ENCODE peak calls at places on chromosomes 6 and 20, in six cellular contexts. C is GM10248, F is natural killer cell, R is heart left ventricle, Y is GM13977, I is astrocyte of the spinal cord. S is an unnamed sample.

GRCh38 chr20:41426361-41426900 is 59.8 kb upstream of the EMILIN3 start:
- DNase-seq in C (no peak), F (no peak), R (no peak), Y (no peak), I (no peak), S (no peak)

GRCh38 chr6:19551611-19552010 is 285.6 kb upstream of the ID4 start:
- DNase-seq in C (no peak), F (no peak), R (no peak), Y (no peak), I (no peak), S (no peak)

GRCh38 chr6:93139408-93140081 is 279.8 kb downstream of the EPHA7 start:
- DNase-seq in C (no peak), F (no peak), R (no peak), Y (no peak), I (no peak), S (no peak)

GRCh38 chr20:63054103-63054474 is 47.3 kb upstream of the BHLHE23 start:
- DNase-seq in C (no peak), F (no peak), R (peak), Y (no peak), I (no peak), S (no peak)

GRCh38 chr20:62946918-62947317 is 5.6 kb upstream of the SLC17A9 start:
- DNase-seq in C (no peak), F (no peak), R (peak), Y (no peak), I (no peak), S (no peak)

GRCh38 chr6:107218142-107218541 is 102.8 kb upstream of the BEND3 start:
- DNase-seq in C (no peak), F (no peak), R (no peak), Y (no peak), I (no peak), S (no peak)

GRCh38 chr20:48616481-48616880 is 211.3 kb downstream of the PREX1 start:
- DNase-seq in C (no peak), F (no peak), R (no peak), Y (no peak), I (no peak), S (no peak)

GRCh38 chr20:52708137-52708536 is 264.0 kb upstream of the TSHZ2 start:
- DNase-seq in C (no peak), F (no peak), R (no peak), Y (no peak), I (no peak), S (no peak)

GRCh38 chr20:16245879-16246278 is 327.4 kb downstream of the KIF16B start:
- DNase-seq in C (no peak), F (no peak), R (no peak), Y (no peak), I (no peak), S (no peak)

GRCh38 chr6:31125586-31126363 is 5.5 kb upstream of the CDSN start:
- DNase-seq in C (no peak), F (no peak), R (peak), Y (no peak), I (peak), S (no peak)

GRCh38 chr6:37372116-37372515 is 18.3 kb downstream of the RNF8 start:
- DNase-seq in C (no peak), F (no peak), R (no peak), Y (no peak), I (peak), S (no peak)

GRCh38 chr6:169074551-169074950 is 179.1 kb downstream of the THBS2 start:
- DNase-seq in C (no peak), F (no peak), R (no peak), Y (no peak), I (peak), S (no peak)

GRCh38 chr6:2959909-2960719 is 11.3 kb downstream of the SERPINB6 start:
- DNase-seq in C (no peak), F (no peak), R (no peak), Y (no peak), I (peak), S (no peak)

GRCh38 chr6:54846243-54846856 is at the start of gene FAM83B:
- DNase-seq in C (no peak), F (no peak), R (peak), Y (no peak), I (no peak), S (no peak)

GRCh38 chr20:56689318-56689717 is 60.2 kb downstream of the TFAP2C start:
- DNase-seq in C (no peak), F (no peak), R (no peak), Y (no peak), I (peak), S (no peak)

GRCh38 chr6:148811472-148811871 is 64.6 kb downstream of the UST start:
- DNase-seq in C (no peak), F (no peak), R (peak), Y (no peak), I (no peak), S (no peak)

GRCh38 chr6:90462102-90462501 is 124.8 kb downstream of the MAP3K7 start:
- DNase-seq in C (no peak), F (no peak), R (no peak), Y (no peak), I (no peak), S (no peak)

GRCh38 chr6:80594461-80594860 is 488.0 kb downstream of the BCKDHB start:
- DNase-seq in C (no peak), F (no peak), R (no peak), Y (no peak), I (no peak), S (no peak)

GRCh38 chr6:100538086-100538485 is 73.4 kb upstream of the SIM1 start:
- DNase-seq in C (no peak), F (no peak), R (no peak), Y (no peak), I (peak), S (no peak)

GRCh38 chr6:6700421-6700820 is 111.9 kb downstream of the LY86 start:
- DNase-seq in C (no peak), F (no peak), R (no peak), Y (no peak), I (no peak), S (no peak)

GRCh38 chr6:6697620-6698019 is 109.1 kb downstream of the LY86 start:
- DNase-seq in C (no peak), F (no peak), R (no peak), Y (no peak), I (no peak), S (no peak)

GRCh38 chr6:6700871-6701270 is 112.4 kb downstream of the LY86 start:
- DNase-seq in C (no peak), F (no peak), R (no peak), Y (no peak), I (no peak), S (no peak)

GRCh38 chr6:6701864-6702263 is 113.3 kb downstream of the LY86 start:
- DNase-seq in C (no peak), F (no peak), R (no peak), Y (no peak), I (no peak), S (no peak)

DNA sequence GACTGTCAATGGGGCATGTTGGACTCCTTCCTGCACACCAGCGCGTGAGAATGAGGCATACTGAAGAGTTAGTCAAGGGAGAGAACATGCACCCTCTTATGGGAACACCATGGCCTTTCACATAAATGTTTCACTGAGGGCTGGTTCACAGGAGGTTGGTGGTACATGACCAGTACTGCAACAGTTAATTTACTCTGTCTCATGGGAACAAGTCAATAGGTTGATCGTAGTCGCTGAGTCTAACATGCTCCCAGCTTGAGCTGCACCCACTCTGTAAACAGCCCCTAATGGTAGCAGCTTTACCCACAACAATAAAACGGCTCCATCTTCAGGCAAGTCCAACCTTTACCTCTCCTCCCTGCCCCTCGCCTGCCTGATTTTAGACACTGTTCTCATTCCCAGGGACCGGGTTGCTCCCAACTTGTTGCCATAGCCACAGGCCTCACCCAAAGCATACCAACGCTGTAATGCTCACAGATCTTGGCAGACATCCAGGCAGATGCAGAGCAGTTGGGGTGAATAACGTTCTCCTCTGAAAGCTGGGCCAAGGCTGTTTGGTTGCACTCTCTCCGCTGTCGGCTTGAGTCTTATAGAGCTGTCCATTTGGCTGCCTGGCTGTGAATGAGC is 111.3 kb downstream of the LY86 start:
- DNase-seq in C (no peak), F (no peak), R (peak), Y (no peak), I (peak), S (no peak)
- TF ChIP-seq CTCF in C (no peak), F (no peak), R (no peak), Y (no peak), I (no peak), S (no peak)

DNA sequence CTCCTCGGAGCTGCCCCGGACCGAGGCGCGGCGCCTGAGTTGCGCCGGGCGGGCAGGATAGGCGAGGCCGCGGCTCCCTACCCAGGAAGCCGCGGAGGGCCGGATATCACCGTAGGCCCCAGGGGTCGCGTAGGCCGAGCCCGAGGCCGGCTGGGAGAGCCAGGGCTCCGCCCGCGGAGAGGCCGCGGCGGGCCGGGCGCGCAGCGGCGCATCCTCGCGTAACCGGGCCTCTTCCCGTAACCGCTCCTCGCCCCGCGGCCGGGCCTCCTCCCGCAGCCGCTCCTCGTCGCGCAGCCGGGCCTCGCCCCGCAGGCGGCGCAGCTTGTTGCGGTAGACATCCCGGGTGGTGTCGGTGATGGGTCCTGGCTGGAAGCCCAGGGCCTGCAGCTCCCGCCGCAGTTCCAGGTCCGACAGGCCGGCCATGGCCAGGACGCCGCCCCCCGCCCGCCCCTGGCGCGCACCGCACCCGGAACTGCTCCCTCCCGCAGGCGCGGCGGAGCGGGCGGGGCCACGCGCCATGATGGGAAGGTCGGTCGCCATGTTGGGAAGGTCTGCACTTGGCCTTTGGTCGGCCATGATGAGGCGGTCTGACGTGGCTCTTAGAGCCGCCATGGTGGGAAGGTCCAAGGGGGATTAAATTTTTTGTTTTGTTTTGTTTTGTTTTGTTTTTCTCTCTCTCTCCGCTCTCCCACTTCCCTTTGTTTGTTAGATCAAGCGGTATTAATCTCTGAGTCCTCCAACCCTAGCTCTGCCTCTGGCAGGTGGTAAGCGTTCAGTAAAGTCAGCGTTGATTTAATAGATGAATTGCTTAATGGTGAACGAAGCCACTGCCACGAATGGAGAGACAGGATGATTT is at the start of gene LEMD2:
- DNase-seq in C (peak), F (peak), R (peak), Y (peak), I (peak), S (peak)
- TF ChIP-seq CTCF in C (no peak), F (no peak), R (no peak), Y (no peak), I (no peak), S (no peak)

GRCh38 chr6:14542670-14543366 is 425.2 kb downstream of the CD83 start:
- DNase-seq in C (peak), F (no peak), R (peak), Y (peak), I (peak), S (peak)
- TF ChIP-seq CTCF in C (no peak), F (no peak), R (no peak), Y (no peak), I (no peak), S (no peak)

DNA sequence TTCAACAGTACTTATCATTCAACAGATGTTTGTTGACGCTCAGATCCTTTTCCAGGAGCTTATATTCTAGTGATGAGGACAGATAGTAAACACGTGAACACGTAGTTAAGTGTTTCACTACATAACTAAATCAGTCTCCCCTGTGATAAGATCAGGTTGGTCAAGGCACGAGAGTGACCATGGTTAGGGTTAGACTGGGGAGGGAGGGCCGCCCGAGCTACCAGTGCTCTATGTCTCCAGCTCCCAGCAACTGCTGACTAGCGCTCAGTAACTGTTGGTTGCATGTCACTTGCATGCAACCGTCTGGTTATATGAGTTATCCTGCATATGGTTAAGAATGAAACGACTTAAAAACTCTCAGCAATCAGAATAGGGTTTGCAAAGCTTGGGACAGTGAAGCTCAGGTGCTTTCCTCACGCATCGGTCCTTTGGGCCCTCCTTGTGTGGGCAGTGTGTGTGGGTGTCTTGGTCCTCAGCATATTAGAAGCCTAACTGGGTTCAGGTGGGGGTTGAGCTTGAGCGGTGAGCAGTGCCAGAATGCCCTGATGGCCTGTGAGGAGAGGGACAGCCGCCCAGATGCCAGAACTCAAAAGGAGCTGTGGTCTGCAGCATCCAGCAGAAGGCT is 120.8 kb downstream of the ARID1B start:
- DNase-seq in C (no peak), F (no peak), R (no peak), Y (no peak), I (no peak), S (no peak)
- TF ChIP-seq CTCF in C (no peak), F (no peak), R (no peak), Y (no peak), I (no peak), S (no peak)

GRCh38 chr6:1722801-1723200 is 113.1 kb downstream of the FOXC1 start:
- DNase-seq in C (no peak), F (no peak), R (no peak), Y (no peak), I (no peak), S (no peak)
- TF ChIP-seq CTCF in C (no peak), F (no peak), R (no peak), Y (no peak), I (no peak), S (no peak)